ENCODE peak calls at places on chromosomes 11 and 22, in five cellular contexts. I is GM12878, D is K562, M is SK-N-SH, N is HepG2. R is an unnamed sample.

GRCh38 chr11:118074785-118075184 is 2.1 kb upstream of the TMPRSS4 start:
- DNase-seq in I (no peak), D (no peak), M (no peak), N (no peak), R (no peak)

GRCh38 chr11:20474176-20474950 is 86.8 kb downstream of the PRMT3 start:
- DNase-seq in I (no peak), D (peak), M (no peak), N (no peak), R (no peak)

GRCh38 chr11:86740628-86741488 is 59.5 kb upstream of the PRSS23 start:
- DNase-seq in I (no peak), D (peak), M (no peak), N (peak), R (peak)

GRCh38 chr11:63761870-63762661 is 6.5 kb downstream of the ZFTA start:
- DNase-seq in I (no peak), D (no peak), M (peak), N (no peak), R (no peak)

GRCh38 chr11:94433049-94433448 is 31.8 kb upstream of the GPR83 start:
- DNase-seq in I (no peak), D (no peak), M (no peak), N (no peak), R (no peak)

GRCh38 chr22:30253205-30253852 is 6.8 kb upstream of the LIF start:
- DNase-seq in I (no peak), D (no peak), M (peak), N (no peak), R (no peak)

GRCh38 chr22:24465566-24465965 is 29.6 kb upstream of the UPB1 start:
- DNase-seq in I (no peak), D (peak), M (no peak), N (peak), R (no peak)

GRCh38 chr11:12167098-12167999 is 57.0 kb downstream of the MICAL2 start:
- DNase-seq in I (no peak), D (peak), M (no peak), N (peak), R (no peak)

GRCh38 chr22:21009638-21010425 is 5.1 kb upstream of the P2RX6 start:
- DNase-seq in I (no peak), D (peak), M (no peak), N (peak), R (no peak)

GRCh38 chr22:44931077-44931540 is 78.7 kb downstream of the PHF21B start:
- DNase-seq in I (no peak), D (no peak), M (peak), N (no peak), R (no peak)

GRCh38 chr11:25319068-25319467 is 822.2 kb downstream of the LUZP2 start:
- DNase-seq in I (no peak), D (no peak), M (no peak), N (no peak), R (no peak)

GRCh38 chr11:108431997-108432396 is 35.3 kb downstream of the C11orf65 start:
- DNase-seq in I (no peak), D (no peak), M (no peak), N (no peak), R (no peak)

GRCh38 chr11:131301306-131301705 is 69.1 kb upstream of the NTM start:
- DNase-seq in I (no peak), D (no peak), M (no peak), N (no peak), R (no peak)

GRCh38 chr11:125946712-125947418 is 1.0 kb downstream of the VSIG10L2 start:
- DNase-seq in I (no peak), D (no peak), M (no peak), N (no peak), R (no peak)

GRCh38 chr11:75673977-75674582 is 5.2 kb upstream of the MAP6 start:
- DNase-seq in I (no peak), D (peak), M (no peak), N (peak), R (no peak)

GRCh38 chr11:59216654-59217640 is 4.2 kb upstream of the MPEG1 start:
- DNase-seq in I (peak), D (no peak), M (no peak), N (no peak), R (no peak)

GRCh38 chr11:12175694-12176241 is 65.4 kb downstream of the MICAL2 start:
- DNase-seq in I (no peak), D (peak), M (no peak), N (no peak), R (no peak)

GRCh38 chr11:58998480-58999290 is 59.4 kb downstream of the GLYATL1 start:
- DNase-seq in I (no peak), D (no peak), M (no peak), N (no peak), R (no peak)

GRCh38 chr11:29490951-29491350 is 525.9 kb downstream of the KCNA4 start:
- DNase-seq in I (no peak), D (no peak), M (no peak), N (no peak), R (no peak)

GRCh38 chr11:297666-298405 is 1.5 kb downstream of the IFITM5 start:
- DNase-seq in I (no peak), D (peak), M (no peak), N (peak), R (no peak)

GRCh38 chr11:72483412-72484186 is 49.3 kb upstream of the CLPB start:
- DNase-seq in I (no peak), D (no peak), M (no peak), N (peak), R (no peak)

GRCh38 chr11:35139883-35140282 is 912 bp downstream of the CD44 start:
- DNase-seq in I (no peak), D (no peak), M (no peak), N (no peak), R (no peak)

GRCh38 chr11:131375421-131375820 is 5.0 kb downstream of the NTM start:
- DNase-seq in I (no peak), D (no peak), M (no peak), N (no peak), R (no peak)

DNA sequence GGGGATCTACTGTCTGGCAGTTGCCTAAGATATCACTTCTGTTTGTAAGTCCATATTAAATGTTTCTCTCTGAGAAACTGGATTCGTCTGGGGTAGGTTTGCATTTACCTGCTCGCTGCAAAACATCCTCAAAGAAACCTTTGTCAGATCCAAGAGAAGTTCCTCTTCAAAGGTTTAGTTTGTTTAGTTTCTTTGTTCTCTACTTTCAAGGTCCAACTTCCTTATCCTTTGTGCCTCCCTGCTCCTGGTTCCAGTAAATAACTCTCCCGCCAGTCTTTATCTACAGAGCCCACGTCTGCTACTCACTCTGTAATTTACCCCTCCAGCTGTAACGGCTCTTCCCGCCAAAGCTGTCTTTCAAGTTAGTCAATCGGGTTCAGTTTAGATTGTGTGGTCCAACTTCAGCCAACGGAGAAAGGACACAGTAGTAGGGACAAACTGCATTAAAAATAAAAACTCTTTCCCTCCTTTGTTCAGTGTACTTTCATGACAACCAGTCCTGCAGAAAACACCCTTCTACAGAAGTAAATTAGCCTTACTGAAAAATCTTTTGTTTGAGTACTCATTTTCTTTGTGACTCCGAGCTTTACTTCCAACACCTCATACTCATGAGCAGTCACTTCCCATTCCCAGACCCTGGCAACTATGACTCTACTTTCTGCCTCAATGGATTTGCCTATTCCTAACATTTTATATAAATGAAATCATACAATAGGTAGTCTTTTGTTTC is 41.0 kb downstream of the TMPRSS5 start:
- DNase-seq in I (no peak), D (peak), M (no peak), N (peak), R (no peak)
- TF ChIP-seq FOXM1 in I (no peak), D (no peak), M (no peak), N (no peak), R (no peak)

DNA sequence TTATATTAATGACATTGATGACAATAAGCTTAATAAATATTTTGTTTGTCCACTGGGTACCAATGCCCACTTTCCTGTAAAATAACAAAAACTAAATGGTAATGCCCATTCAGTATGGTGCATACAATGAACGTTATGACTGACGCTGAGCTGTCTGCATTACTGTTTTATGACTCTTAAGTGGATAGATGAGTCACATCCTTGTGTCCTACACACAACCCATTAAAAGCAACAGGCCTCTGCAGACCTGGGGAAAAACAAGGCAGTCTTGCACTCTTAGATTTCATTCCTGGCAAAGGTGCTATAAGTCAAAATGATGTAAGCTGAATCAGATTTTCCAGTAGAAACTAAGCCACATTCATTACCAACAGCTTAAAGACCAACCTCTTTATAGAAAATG is 176.3 kb upstream of the TMEM45B start:
- DNase-seq in I (no peak), D (no peak), M (no peak), N (peak), R (no peak)
- TF ChIP-seq FOXM1 in I (no peak), D (no peak), M (peak), N (no peak), R (no peak)

DNA sequence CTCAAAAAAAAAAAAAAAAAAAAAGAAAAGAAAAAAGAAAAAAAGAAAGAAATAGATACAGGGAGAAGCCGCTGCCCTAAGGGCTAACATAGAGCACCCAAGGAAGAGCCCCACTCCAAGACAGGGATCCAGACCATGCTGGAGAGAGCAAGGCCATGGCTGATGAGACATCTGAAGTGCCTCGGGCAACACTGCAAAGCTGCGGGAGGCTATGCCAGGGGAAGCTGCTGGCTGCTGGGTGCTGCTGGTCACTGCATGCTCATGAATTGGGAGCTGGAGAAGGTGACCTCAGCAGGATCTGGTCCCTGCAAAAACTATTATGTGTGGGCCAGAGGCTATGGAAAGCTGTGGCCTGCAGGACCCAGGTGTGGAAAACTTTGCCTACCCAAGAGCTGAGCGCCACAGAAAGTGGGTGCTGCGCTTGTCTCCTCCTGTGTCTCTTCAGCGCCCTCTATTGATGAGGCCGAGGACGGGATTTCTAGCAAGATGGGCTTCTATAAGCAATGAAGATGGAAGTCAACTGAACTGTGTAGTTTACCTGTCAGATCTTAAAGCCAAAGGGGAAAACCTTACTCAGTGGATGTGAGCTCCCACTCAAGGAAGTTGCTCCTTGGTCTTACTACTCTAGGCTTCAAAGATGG is 17.3 kb upstream of the SLC29A2 start:
- DNase-seq in I (no peak), D (peak), M (peak), N (peak), R (peak)
- TF ChIP-seq FOXM1 in I (no peak), D (no peak), M (no peak), N (no peak), R (no peak)

GRCh38 chr11:10379433-10379832 is 74.6 kb downstream of the ADM start:
- DNase-seq in I (no peak), D (no peak), M (no peak), N (no peak), R (no peak)
- TF ChIP-seq FOXM1 in I (no peak), D (no peak), M (no peak), N (no peak), R (no peak)

GRCh38 chr11:45405916-45406670 is 120.0 kb upstream of the SYT13 start:
- DNase-seq in I (no peak), D (no peak), M (no peak), N (no peak), R (no peak)
- TF ChIP-seq FOXM1 in I (no peak), D (no peak), M (no peak), N (no peak), R (no peak)

DNA sequence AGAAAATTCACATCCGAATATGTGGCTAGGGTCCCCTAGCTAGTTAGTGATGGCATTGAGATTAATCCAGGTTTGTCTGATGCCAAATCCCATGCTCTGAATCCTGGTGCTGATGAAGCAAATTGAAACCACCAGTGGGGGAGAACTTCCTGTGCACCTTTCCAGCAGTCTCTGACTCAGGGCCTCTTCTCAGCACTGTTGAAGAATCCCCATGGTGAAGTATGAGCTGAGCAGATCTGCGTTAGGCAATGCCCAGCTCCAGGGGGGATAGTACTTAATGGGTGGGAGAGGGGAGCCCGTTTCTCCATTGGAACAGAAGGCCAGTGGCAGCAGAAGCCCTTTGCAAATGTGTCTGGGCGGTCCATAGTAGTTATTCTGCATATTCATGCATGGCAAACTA is 4.5 kb downstream of the POU2F3 start:
- DNase-seq in I (no peak), D (no peak), M (no peak), N (no peak), R (no peak)
- TF ChIP-seq FOXM1 in I (no peak), D (no peak), M (no peak), N (no peak), R (no peak)